ENCODE peak calls at places on chromosomes 11 and 22, in seven cellular contexts. C is NCI-H2081, R is activated T-cell treated with anti-CD3 and anti-CD28 coated beads for 1 hour, W is NCI-H345, P is RPMI8226, K is heart left ventricle, Y is hypothalamus. Z is an unnamed sample.

GRCh38 chr22:35568751-35569725 is 28.4 kb downstream of the RASD2 start:
- DNase-seq in P (no peak), K (peak), R (no peak), W (peak), Y (no peak), C (no peak), Z (no peak)

GRCh38 chr11:71210861-71211260 is 41.5 kb downstream of the SHANK2 start:
- DNase-seq in C (no peak), K (no peak), P (no peak), Y (no peak), W (no peak), R (no peak), Z (no peak)

GRCh38 chr22:49209452-49210195 is 618.0 kb downstream of the BRD1 start:
- DNase-seq in C (peak), K (peak), P (no peak), Y (no peak), R (no peak), W (peak), Z (peak)

GRCh38 chr11:12233602-12233925 is 123.2 kb downstream of the MICAL2 start:
- DNase-seq in P (no peak), Y (no peak), C (no peak), K (no peak), R (no peak), W (no peak), Z (no peak)

GRCh38 chr22:20579273-20580120 is 72.1 kb downstream of the MED15 start:
- DNase-seq in R (no peak), P (no peak), C (no peak), W (peak), K (no peak), Y (no peak), Z (no peak)

GRCh38 chr11:125505518-125505917 is 9.5 kb upstream of the FEZ1 start:
- DNase-seq in Y (no peak), P (no peak), R (no peak), W (no peak), K (no peak), C (no peak), Z (no peak)

GRCh38 chr11:127003260-127003981 is 2.9 kb upstream of the KIRREL3 start:
- DNase-seq in P (peak), Y (no peak), W (peak), K (no peak), R (no peak), C (peak), Z (peak)

GRCh38 chr22:21800552-21801303 is 65.1 kb upstream of the YPEL1 start:
- DNase-seq in C (no peak), Y (no peak), W (no peak), K (no peak), P (no peak), R (no peak), Z (no peak)

GRCh38 chr22:36337365-36338130 is 50.2 kb downstream of the MYH9 start:
- DNase-seq in K (no peak), Y (no peak), W (no peak), P (no peak), R (no peak), C (no peak), Z (no peak)

GRCh38 chr11:77320351-77320750 is 18.9 kb upstream of the GDPD4 start:
- DNase-seq in W (no peak), R (no peak), K (no peak), P (no peak), Y (no peak), C (no peak), Z (no peak)

GRCh38 chr11:121416909-121417567 is 35.1 kb upstream of the SORL1 start:
- DNase-seq in P (peak), R (no peak), W (no peak), K (peak), Y (peak), C (no peak), Z (no peak)

GRCh38 chr11:119567667-119568582 is 145.0 kb upstream of the THY1 start:
- DNase-seq in W (peak), P (no peak), C (peak), R (no peak), Y (no peak), K (peak), Z (peak)

GRCh38 chr11:60064115-60064514 is 7.7 kb downstream of the MS4A3 start:
- DNase-seq in K (no peak), Y (no peak), W (no peak), P (no peak), R (no peak), C (no peak), Z (no peak)

GRCh38 chr22:43418079-43418825 is 6.4 kb downstream of the MPPED1 start:
- DNase-seq in C (no peak), W (no peak), P (no peak), Y (no peak), R (no peak), K (no peak), Z (no peak)

GRCh38 chr22:40452730-40453487 is 82.5 kb downstream of the SGSM3 start:
- DNase-seq in P (no peak), Y (no peak), W (peak), K (no peak), C (no peak), R (no peak), Z (no peak)

GRCh38 chr11:62850911-62851806 is 11.8 kb upstream of the WDR74 start:
- DNase-seq in Y (no peak), R (no peak), P (peak), K (no peak), W (peak), C (no peak), Z (no peak)

GRCh38 chr11:65121447-65121864 is 478 bp downstream of the FAU start:
- DNase-seq in R (no peak), C (no peak), P (peak), Y (no peak), W (no peak), K (no peak), Z (no peak)

GRCh38 chr11:7603031-7603781 is 70.1 kb downstream of the CYB5R2 start:
- DNase-seq in W (no peak), R (no peak), C (no peak), P (no peak), Y (no peak), K (no peak), Z (no peak)

GRCh38 chr11:133070053-133070713 is 462.1 kb downstream of the OPCML start:
- DNase-seq in R (no peak), C (no peak), P (no peak), K (no peak), W (no peak), Y (no peak), Z (no peak)

GRCh38 chr22:20422965-20423635 is 14.5 kb downstream of the SCARF2 start:
- DNase-seq in K (peak), P (no peak), R (no peak), C (no peak), W (no peak), Y (peak), Z (no peak)

GRCh38 chr22:46454910-46455269 is 82.5 kb downstream of the CELSR1 start:
- DNase-seq in K (no peak), P (no peak), R (no peak), Y (no peak), W (no peak), C (no peak), Z (no peak)

GRCh38 chr11:57597461-57597892 is at the start of gene SERPING1:
- DNase-seq in R (no peak), P (no peak), K (peak), W (no peak), Y (peak), C (no peak), Z (no peak)

GRCh38 chr11:21727102-21727501 is 465.8 kb upstream of the ANO5 start:
- DNase-seq in P (no peak), W (no peak), K (no peak), Y (no peak), C (no peak), R (no peak), Z (no peak)

GRCh38 chr11:124446926-124447325 is 1.4 kb upstream of the OR8B8 start:
- DNase-seq in R (no peak), K (no peak), Y (no peak), C (no peak), W (no peak), P (no peak), Z (no peak)

GRCh38 chr11:46298699-46299424 is 21.4 kb downstream of the CREB3L1 start:
- DNase-seq in Y (no peak), W (no peak), K (no peak), P (no peak), C (no peak), R (no peak), Z (no peak)

GRCh38 chr22:38298312-38299000 is 18.8 kb downstream of the CSNK1E start:
- DNase-seq in R (peak), C (no peak), Y (no peak), W (no peak), P (peak), K (no peak), Z (no peak)

GRCh38 chr22:37533995-37534394 is 14.8 kb upstream of the CARD10 start:
- DNase-seq in K (no peak), Y (no peak), W (no peak), R (no peak), C (no peak), P (peak), Z (peak)

GRCh38 chr22:43631201-43631600 is 180.9 kb downstream of the EFCAB6 start:
- DNase-seq in W (no peak), C (no peak), K (no peak), P (no peak), R (no peak), Y (no peak), Z (no peak)

GRCh38 chr22:24060375-24060788 is 49.3 kb downstream of the CABIN1 start:
- DNase-seq in C (no peak), K (no peak), P (no peak), W (peak), R (no peak), Y (no peak), Z (peak)

GRCh38 chr11:5102246-5102645 is 32.9 kb downstream of the OR52E1 start:
- DNase-seq in Y (no peak), P (no peak), C (no peak), W (no peak), K (no peak), R (no peak), Z (no peak)